ENCODE peak calls at places on chromosomes 5 and 9, in four cellular contexts. T is stimulated activated CD8-positive, alpha-beta memory T cell treated with anti-CD3 and anti-CD28 coated beads, Interleukin-15, amount 100 ng/mL, for 24 hours; S is T-cell; P is T1000. C is an unnamed sample.

GRCh38 chr5:171429543-171429910 is 10.1 kb downstream of the FGF18 start:
- DNase-seq in T (no peak), S (no peak), P (no peak), C (no peak)

GRCh38 chr5:133041910-133042309 is 9.9 kb upstream of the HSPA4 start:
- DNase-seq in T (no peak), S (no peak), P (no peak), C (no peak)

GRCh38 chr5:137954131-137954879 is 65.0 kb downstream of the PKD2L2 start:
- DNase-seq in T (no peak), S (no peak), P (no peak), C (no peak)

GRCh38 chr5:180156141-180156540 is 52.9 kb downstream of the RASGEF1C start:
- DNase-seq in P (no peak), S (no peak), T (no peak), C (no peak)

GRCh38 chr9:99356512-99356971 is 134.5 kb downstream of the SEC61B start:
- DNase-seq in S (no peak), T (no peak), P (no peak), C (no peak)

GRCh38 chr9:18036364-18036896 is 437.5 kb upstream of the ADAMTSL1 start:
- DNase-seq in P (no peak), T (no peak), S (no peak), C (no peak)

GRCh38 chr9:89778100-89779085 is 173.6 kb downstream of the GADD45G start:
- DNase-seq in P (no peak), S (no peak), T (no peak), C (peak)

GRCh38 chr5:128627939-128628338 is 89.9 kb upstream of the FBN2 start:
- DNase-seq in T (no peak), S (no peak), P (no peak), C (no peak)

GRCh38 chr9:122360891-122361290 is 9.9 kb upstream of the PTGS1 start:
- DNase-seq in P (no peak), T (no peak), S (no peak), C (no peak)

GRCh38 chr5:55324815-55325418 is 17.1 kb downstream of the MTREX start:
- DNase-seq in T (no peak), P (no peak), S (no peak), C (peak)

GRCh38 chr9:98074119-98074990 is 17.8 kb downstream of the NANS start:
- DNase-seq in T (no peak), S (peak), P (peak), C (peak)